ENCODE peak calls at places on chromosome 22, in five cellular contexts. K, G, M, J and L are unnamed samples.

GRCh38 chr22:41380993-41381328 is 781 bp upstream of the TEF start:
- DNase-seq in J (peak), G (peak), M (no peak), K (peak), L (peak)

GRCh38 chr22:27003301-27003700 is 345.9 kb downstream of the MIAT start:
- DNase-seq in K (no peak), J (no peak), G (no peak), M (no peak), L (no peak)

GRCh38 chr22:45975266-45976161 is 1.4 kb downstream of the WNT7B start:
- DNase-seq in G (no peak), K (no peak), M (no peak), J (no peak), L (no peak)

GRCh38 chr22:28477556-28477955 is 202.1 kb downstream of the TTC28 start:
- DNase-seq in G (no peak), J (no peak), M (no peak), K (no peak), L (no peak)

GRCh38 chr22:41300661-41301060 is 664 bp upstream of the ZC3H7B start:
- DNase-seq in M (no peak), G (no peak), K (no peak), J (no peak), L (no peak)

GRCh38 chr22:41524809-41525449 is 19.3 kb downstream of the POLR3H start:
- DNase-seq in K (no peak), G (no peak), J (peak), M (no peak), L (no peak)

GRCh38 chr22:29267858-29268510 is at the start of the genes EWSR1 and RHBDD3:
- DNase-seq in G (peak), J (peak), M (peak), K (peak), L (peak)

GRCh38 chr22:29814003-29814402 is 24.1 kb downstream of the ASCC2 start:
- DNase-seq in K (no peak), M (no peak), G (no peak), J (no peak), L (no peak)

GRCh38 chr22:27317156-27317555 is 484.4 kb downstream of the MN1 start:
- DNase-seq in K (no peak), G (no peak), M (no peak), J (no peak), L (no peak)

GRCh38 chr22:36922097-36922608 is 8.7 kb downstream of the CSF2RB start:
- DNase-seq in G (no peak), J (no peak), K (no peak), M (no peak), L (no peak)

GRCh38 chr22:31177420-31178162 is 17.6 kb downstream of the RNF185 start:
- DNase-seq in G (no peak), K (peak), J (peak), M (peak), L (peak)

GRCh38 chr22:27874756-27875155 is 44.3 kb downstream of the PITPNB start:
- DNase-seq in K (no peak), G (no peak), M (no peak), J (no peak), L (no peak)

GRCh38 chr22:32318361-32318760 is 39.3 kb upstream of the RFPL3 start:
- DNase-seq in M (no peak), G (peak), J (no peak), K (no peak), L (no peak)

GRCh38 chr22:33883961-33884808 is 36.1 kb downstream of the LARGE1 start:
- DNase-seq in K (no peak), M (no peak), G (no peak), J (no peak), L (no peak)

GRCh38 chr22:43013355-43014061 is 1.4 kb downstream of the PACSIN2 start:
- DNase-seq in G (no peak), J (no peak), M (no peak), K (no peak), L (peak)

GRCh38 chr22:37189011-37189466 is 992 bp upstream of the C1QTNF6 start:
- DNase-seq in J (no peak), G (no peak), M (no peak), K (no peak), L (no peak)

GRCh38 chr22:28923826-28924732 is 40.7 kb downstream of the ZNRF3 start:
- DNase-seq in J (no peak), K (no peak), M (no peak), G (peak), L (no peak)

GRCh38 chr22:17107547-17107810 is 13.7 kb downstream of the TMEM121B start:
- DNase-seq in M (no peak), K (no peak), G (no peak), J (no peak), L (no peak)

GRCh38 chr22:42156121-42156520 is 25.5 kb upstream of the CYP2D6 start:
- DNase-seq in M (no peak), K (no peak), J (no peak), G (no peak), L (no peak)

GRCh38 chr22:42962295-42963230 is 52.4 kb downstream of the PACSIN2 start:
- DNase-seq in G (no peak), J (no peak), M (no peak), K (peak), L (no peak)

GRCh38 chr22:38762607-38763006 is 6.8 kb upstream of the SUN2 start:
- DNase-seq in M (no peak), J (no peak), G (no peak), K (no peak), L (no peak)

GRCh38 chr22:46336119-46337078 is 885 bp downstream of the TRMU start:
- DNase-seq in M (no peak), G (peak), J (no peak), K (peak), L (peak)

GRCh38 chr22:24184057-24184798 is 2.9 kb downstream of the SUSD2 start:
- DNase-seq in M (no peak), J (no peak), K (no peak), G (no peak), L (no peak)

GRCh38 chr22:28884754-28885375 is 1.5 kb downstream of the ZNRF3 start:
- DNase-seq in M (no peak), J (no peak), K (no peak), G (no peak), L (no peak)

GRCh38 chr22:45878901-45879551 is 97.9 kb downstream of the WNT7B start:
- DNase-seq in M (no peak), K (no peak), J (no peak), G (no peak), L (no peak)

GRCh38 chr22:25928038-25928437 is 186.1 kb downstream of the MYO18B start:
- DNase-seq in G (no peak), M (no peak), J (no peak), K (no peak), L (no peak)

GRCh38 chr22:22928666-22929380 is 41.2 kb downstream of the IGLL5 start:
- DNase-seq in J (peak), G (no peak), M (no peak), K (peak), L (peak)

GRCh38 chr22:23565942-23566715 is 14.0 kb downstream of the IGLL1 start:
- DNase-seq in M (no peak), G (no peak), J (no peak), K (no peak), L (no peak)

GRCh38 chr22:38035530-38035885 is 21.7 kb upstream of the PICK1 start:
- DNase-seq in K (no peak), M (no peak), G (no peak), J (no peak), L (no peak)

GRCh38 chr22:22110548-22111266 is 128.1 kb upstream of the TOP3B start:
- DNase-seq in G (peak), M (peak), J (peak), K (peak), L (peak)

GRCh38 chr22:41360126-41360525 is 21.6 kb upstream of the TEF start:
- DNase-seq in J (no peak), M (no peak), G (no peak), K (no peak), L (no peak)

GRCh38 chr22:46242023-46242422 is 8.1 kb downstream of the CDPF1 start:
- DNase-seq in K (no peak), G (no peak), J (no peak), M (no peak), L (no peak)

DNA sequence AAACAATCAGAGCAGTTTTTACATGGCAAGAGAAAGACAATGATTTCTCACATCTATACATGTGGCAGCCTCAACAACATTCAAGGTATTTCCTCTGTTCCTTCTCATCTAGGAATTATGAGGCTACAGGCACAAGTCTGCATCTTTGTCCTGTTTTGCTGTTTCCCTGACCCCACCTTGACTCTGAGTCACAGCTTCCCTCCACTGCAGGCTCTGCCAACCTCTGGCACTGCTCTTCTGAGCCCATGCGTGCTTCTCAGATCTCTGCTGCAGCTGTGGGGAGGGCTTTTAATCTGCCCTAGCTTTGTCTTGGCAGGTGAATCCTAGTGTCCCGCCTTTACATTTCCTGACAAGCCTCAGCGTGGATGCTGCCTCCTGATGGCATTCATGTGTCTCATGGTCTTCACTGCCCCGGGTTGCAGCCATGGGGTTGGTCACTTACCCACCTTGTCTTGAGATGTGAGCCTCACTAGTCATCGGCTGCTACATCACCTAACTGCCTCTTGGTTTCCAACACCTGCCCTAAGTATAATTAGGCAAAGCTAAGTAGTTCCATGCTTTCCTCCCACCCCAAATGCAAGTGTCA is 578.5 kb downstream of the TBC1D22A start:
- DNase-seq in G (no peak), J (no peak), M (no peak), K (no peak), L (no peak)
- TF ChIP-seq CTCF in G (no peak), J (no peak), M (no peak), K (no peak), L (no peak)

DNA sequence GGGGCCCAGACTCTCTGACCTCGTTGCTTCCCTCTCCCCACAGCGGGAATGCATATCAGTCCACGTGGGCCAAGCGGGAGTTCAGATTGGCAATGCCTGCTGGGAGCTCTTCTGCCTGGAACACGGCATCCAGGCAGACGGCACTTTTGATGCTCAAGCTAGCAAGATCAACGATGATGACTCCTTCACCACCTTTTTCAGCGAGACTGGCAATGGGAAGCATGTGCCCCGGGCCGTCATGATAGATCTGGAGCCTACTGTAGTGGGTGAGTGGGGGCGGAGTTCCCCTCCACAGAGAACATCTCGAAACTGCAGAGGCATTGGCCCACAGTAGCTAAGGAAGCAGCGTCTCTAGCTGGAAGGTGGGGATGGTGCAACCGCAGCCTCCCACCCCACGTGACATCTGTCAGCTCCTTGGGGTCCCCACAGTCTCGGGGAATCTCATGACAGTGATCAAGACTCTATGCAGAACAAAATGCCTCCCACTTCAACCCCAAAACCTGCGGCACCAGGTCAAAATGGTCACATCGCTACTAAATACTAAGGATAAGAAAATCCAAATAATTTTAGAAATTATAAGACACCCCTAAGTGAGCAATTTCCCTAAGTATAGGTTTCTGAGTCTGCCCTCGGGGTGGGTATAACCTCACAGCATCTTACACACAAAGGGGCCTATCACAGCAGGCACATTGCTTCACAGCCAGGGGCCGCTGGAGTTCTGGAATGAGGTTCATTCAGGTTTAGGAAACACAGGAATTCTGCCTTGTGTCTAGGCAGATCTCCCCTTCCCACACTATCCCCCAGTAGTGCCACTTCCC is 11.0 kb downstream of the TUBA8 start:
- DNase-seq in M (no peak), K (no peak), J (no peak), G (no peak), L (no peak)
- TF ChIP-seq CTCF in M (no peak), K (no peak), J (peak), G (no peak), L (no peak)

GRCh38 chr22:35349704-35350538 is 31.0 kb upstream of the HMOX1 start:
- DNase-seq in J (no peak), M (no peak), G (peak), K (peak), L (no peak)
- TF ChIP-seq CTCF in J (no peak), M (no peak), G (no peak), K (no peak), L (no peak)

DNA sequence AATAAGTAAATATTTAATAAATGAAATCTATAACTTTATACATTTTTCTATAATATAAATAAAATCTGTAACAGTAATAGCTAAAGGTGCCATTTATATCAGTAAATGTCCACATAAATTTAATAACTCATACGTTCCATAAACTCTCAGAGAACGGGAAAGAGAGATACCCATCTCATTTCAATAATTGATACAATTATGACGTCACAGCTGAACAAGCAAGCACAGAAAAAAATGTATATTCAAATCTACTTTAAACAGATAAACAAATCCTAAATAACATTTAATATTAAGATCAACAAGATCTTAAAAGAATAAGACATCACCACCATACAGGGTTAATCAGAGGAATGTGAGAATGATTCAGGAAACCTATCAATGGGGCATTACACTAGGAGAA is 1136.5 kb downstream of the TBC1D22A start:
- DNase-seq in G (no peak), J (no peak), K (no peak), M (no peak), L (no peak)
- TF ChIP-seq CTCF in G (no peak), J (no peak), K (no peak), M (no peak), L (no peak)

GRCh38 chr22:44828193-44828592 is 75.8 kb downstream of the ARHGAP8 start:
- DNase-seq in M (no peak), J (no peak), G (no peak), K (no peak), L (no peak)
- TF ChIP-seq CTCF in M (peak), J (peak), G (peak), K (peak), L (peak)

GRCh38 chr22:44214187-44214586 is 33.5 kb downstream of the PARVG start:
- DNase-seq in J (no peak), M (no peak), K (no peak), G (no peak), L (no peak)

GRCh38 chr22:44212936-44213335 is 32.2 kb downstream of the PARVG start:
- DNase-seq in J (no peak), M (no peak), G (no peak), K (no peak), L (no peak)

GRCh38 chr22:44213489-44214043 is 32.8 kb downstream of the PARVG start:
- DNase-seq in G (no peak), J (no peak), K (no peak), M (no peak), L (no peak)

GRCh38 chr22:44215287-44215686 is 34.6 kb downstream of the PARVG start:
- DNase-seq in J (no peak), G (no peak), M (no peak), K (no peak), L (no peak)

DNA sequence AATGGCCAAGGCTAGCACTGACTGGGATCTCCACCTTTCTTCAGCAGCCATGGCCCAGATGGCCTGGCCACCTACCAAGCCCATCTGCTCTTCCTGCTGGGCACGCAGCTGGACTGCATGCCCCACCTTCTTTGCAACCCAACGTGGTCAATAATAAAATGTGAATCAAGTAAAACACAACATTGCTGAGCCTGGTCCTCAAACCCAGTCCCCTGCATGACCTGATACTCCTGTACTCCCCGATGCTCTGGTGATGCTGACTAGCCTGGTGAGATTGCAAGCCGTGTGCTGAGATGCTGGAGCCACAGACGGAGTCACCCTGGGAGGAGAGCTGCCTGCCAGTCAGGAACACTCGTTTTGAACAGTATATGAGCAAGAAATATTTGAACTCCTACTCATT is 34.0 kb downstream of the PARVG start:
- DNase-seq in G (no peak), J (no peak), K (no peak), M (no peak), L (no peak)
- TF ChIP-seq CTCF in G (no peak), J (no peak), K (no peak), M (no peak), L (no peak)

GRCh38 chr22:48575567-48576332 is 1251.9 kb downstream of the BRD1 start:
- DNase-seq in J (no peak), M (no peak), G (no peak), K (no peak), L (no peak)

GRCh38 chr22:48577691-48578090 is 1250.0 kb downstream of the BRD1 start:
- DNase-seq in M (no peak), K (no peak), G (no peak), J (no peak), L (no peak)

GRCh38 chr22:48578138-48579034 is 1249.3 kb downstream of the BRD1 start:
- DNase-seq in M (no peak), J (no peak), K (no peak), G (no peak), L (no peak)

GRCh38 chr22:48576333-48577013 is 1251.2 kb downstream of the BRD1 start:
- DNase-seq in J (no peak), M (no peak), K (no peak), G (no peak), L (no peak)

GRCh38 chr22:48577014-48577690 is 1250.5 kb downstream of the BRD1 start:
- DNase-seq in J (no peak), M (no peak), G (no peak), K (no peak), L (no peak)
- TF ChIP-seq CTCF in J (no peak), M (no peak), G (no peak), K (no peak), L (no peak)

DNA sequence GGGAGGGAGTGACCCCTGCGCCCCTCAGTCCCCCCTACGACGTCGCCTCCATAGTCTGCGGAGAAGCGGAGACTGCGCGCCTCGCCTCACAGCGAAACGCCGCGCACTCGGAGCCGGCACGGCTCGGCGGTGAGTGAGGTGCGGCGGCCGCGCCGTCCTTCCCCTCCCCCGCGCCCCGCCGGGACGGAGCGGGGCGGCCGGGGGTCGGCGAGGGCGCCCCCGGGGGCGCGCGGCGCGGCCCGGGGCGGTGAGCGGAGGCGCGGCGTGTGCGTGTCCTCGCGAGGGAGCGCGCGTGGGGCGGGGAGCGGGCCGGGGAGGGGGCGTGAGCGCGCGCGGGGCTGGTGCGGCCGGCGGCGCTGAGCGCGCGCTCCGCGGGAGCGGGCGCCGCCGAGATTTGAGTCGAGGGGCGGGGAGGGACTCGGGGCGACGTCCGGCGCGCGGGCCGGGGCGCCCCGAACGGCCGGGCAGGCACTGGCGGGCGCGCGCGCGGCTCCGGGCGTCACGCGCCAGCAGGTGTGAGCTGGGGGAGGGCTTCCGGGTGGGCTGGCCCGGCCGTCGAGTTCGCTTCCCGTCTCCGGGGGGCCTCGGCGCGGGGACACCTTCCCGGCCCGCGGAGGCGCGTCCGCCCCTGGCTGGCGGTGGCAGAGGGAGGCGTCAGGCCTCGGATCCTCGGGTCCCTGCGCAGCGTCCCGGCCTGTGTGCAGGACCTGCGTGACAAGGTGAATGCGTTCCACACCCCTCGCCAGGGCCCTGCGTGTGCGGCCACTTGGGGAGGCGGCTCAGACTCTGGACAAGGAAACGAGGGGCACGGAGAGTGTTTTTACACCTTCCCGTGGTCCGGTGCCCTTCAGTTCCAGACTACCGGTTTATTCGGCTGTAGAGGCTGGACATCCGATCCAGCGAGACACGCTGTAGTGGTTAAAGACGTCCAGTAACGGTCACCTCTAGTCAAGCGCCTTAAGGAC is 50.4 kb downstream of the FAM83F start:
- DNase-seq in K (peak), G (peak), M (no peak), J (peak), L (no peak)
- TF ChIP-seq CTCF in K (no peak), G (no peak), M (no peak), J (no peak), L (no peak)

GRCh38 chr22:50626314-50626855 is 1.6 kb downstream of the ARSA start:
- DNase-seq in K (no peak), G (no peak), M (no peak), J (no peak), L (no peak)
- TF ChIP-seq CTCF in K (no peak), G (no peak), M (no peak), J (no peak), L (no peak)